ENCODE peak calls at places on chromosome 2, in ten cellular contexts. Z is NCI-H2081; O is activated T-cell treated with anti-CD3 and anti-CD28 coated beads for 1 hour; D is non-pigmented ciliary epithelial cell; U is GM10248; B is activated CD4-positive, CD25-positive, alpha-beta regulatory T cell treated with anti-CD3 and anti-CD28 coated beads, Interleukin-2, amount 50 U/mL, for 72 hours; M is A549; W is AG08396; K is hepatocyte; L is stimulated activated CD4-positive, alpha-beta T cell treated with anti-CD3 and anti-CD28 coated beads, Interleukin-1b, Interleukin-23, amount 100 ng/mL, for 24 hours. N is an unnamed sample.

GRCh38 chr2:61900246-61900645 is 5.2 kb upstream of the COMMD1 start:
- DNase-seq in K (no peak), M (no peak), L (no peak), D (no peak), U (no peak), Z (no peak), O (no peak), B (no peak), W (no peak), N (no peak)

GRCh38 chr2:236858661-236859060 is 227.0 kb upstream of the COPS8 start:
- DNase-seq in D (no peak), B (no peak), Z (no peak), O (no peak), K (no peak), U (no peak), L (no peak), M (no peak), W (no peak), N (no peak)

GRCh38 chr2:70062270-70062669 is 25.0 kb upstream of the PCBP1 start:
- DNase-seq in B (no peak), O (no peak), U (no peak), L (no peak), Z (no peak), M (no peak), D (no peak), W (no peak), K (no peak), N (no peak)

GRCh38 chr2:113677327-113677726 is 50.3 kb downstream of the RABL2A start:
- DNase-seq in Z (no peak), O (no peak), D (no peak), M (no peak), W (no peak), U (no peak), B (no peak), K (no peak), L (no peak), N (no peak)

GRCh38 chr2:217785544-217786045 is 217.2 kb downstream of the TNS1 start:
- DNase-seq in U (peak), K (peak), Z (peak), D (no peak), M (peak), B (peak), L (peak), O (peak), W (peak), N (peak)

GRCh38 chr2:214731008-214731407 is 78.5 kb downstream of the BARD1 start:
- DNase-seq in Z (no peak), O (no peak), L (no peak), D (no peak), K (no peak), B (no peak), M (no peak), U (no peak), W (no peak), N (no peak)

GRCh38 chr2:240013343-240013742 is 11.8 kb downstream of the NDUFA10 start:
- DNase-seq in D (no peak), K (peak), W (peak), U (no peak), B (no peak), L (no peak), Z (no peak), O (no peak), M (peak), N (no peak)

GRCh38 chr2:64348386-64349142 is 105.4 kb upstream of the LGALSL start:
- DNase-seq in D (no peak), W (peak), U (no peak), L (no peak), B (no peak), K (peak), O (no peak), Z (no peak), M (no peak), N (no peak)

GRCh38 chr2:144596074-144596871 is 76.4 kb upstream of the ZEB2 start:
- DNase-seq in Z (peak), M (peak), L (no peak), W (peak), D (peak), B (no peak), K (peak), O (no peak), U (peak), N (no peak)

GRCh38 chr2:12720181-12720580 is 3.4 kb downstream of the TRIB2 start:
- DNase-seq in D (no peak), U (no peak), O (no peak), W (no peak), Z (peak), L (no peak), B (no peak), K (no peak), M (no peak), N (no peak)

N was measured in NCI-H1930.